ENCODE peak calls at places on chromosomes 7 and 10, in seven cellular contexts. O, M, U, S, G, C and V are unnamed samples.

GRCh38 chr10:46299531-46300366 is 13.0 kb downstream of the ANTXRL start:
- DNase-seq in M (no peak), O (no peak), S (peak), G (no peak), C (no peak), U (no peak), V (no peak)

GRCh38 chr7:8065356-8065813 is 96.8 kb downstream of the GLCCI1 start:
- DNase-seq in G (no peak), C (peak), O (peak), S (no peak), M (peak), U (no peak), V (peak)

GRCh38 chr7:7971308-7972040 is 2.9 kb downstream of the GLCCI1 start:
- DNase-seq in S (peak), U (no peak), M (no peak), C (no peak), G (no peak), O (no peak), V (no peak)

GRCh38 chr7:2613926-2614613 is 17.7 kb upstream of the TTYH3 start:
- DNase-seq in O (no peak), G (peak), C (no peak), M (peak), U (no peak), S (peak), V (no peak)

GRCh38 chr7:82677493-82677892 is 233.9 kb upstream of the CACNA2D1 start:
- DNase-seq in O (no peak), U (no peak), C (no peak), G (no peak), M (peak), S (peak), V (no peak)

GRCh38 chr7:79317728-79318127 is 135.7 kb downstream of the MAGI2 start:
- DNase-seq in S (no peak), C (peak), O (peak), M (peak), G (no peak), U (no peak), V (peak)

GRCh38 chr10:76113952-76114351 is 682.5 kb downstream of the LRMDA start:
- DNase-seq in U (no peak), G (no peak), S (no peak), C (no peak), O (no peak), M (no peak), V (peak)

GRCh38 chr7:72785166-72785955 is 42.6 kb downstream of the TYW1B start:
- DNase-seq in C (peak), O (no peak), U (no peak), G (no peak), S (no peak), M (peak), V (peak)

GRCh38 chr7:18555968-18556367 is 60.4 kb downstream of the HDAC9 start:
- DNase-seq in C (no peak), G (no peak), S (no peak), O (no peak), U (no peak), M (no peak), V (peak)

GRCh38 chr7:5394264-5395105 is 29.1 kb downstream of the TNRC18 start:
- DNase-seq in O (no peak), U (no peak), G (no peak), M (no peak), C (no peak), S (no peak), V (no peak)

GRCh38 chr10:63720072-63720537 is 198.9 kb downstream of the REEP3 start:
- DNase-seq in M (peak), G (no peak), O (no peak), U (peak), C (peak), S (peak), V (peak)

GRCh38 chr7:122300607-122301079 is 3.9 kb downstream of the FEZF1 start:
- DNase-seq in G (no peak), M (no peak), O (no peak), C (peak), U (no peak), S (no peak), V (no peak)

GRCh38 chr7:112079671-112080070 is 126.5 kb downstream of the DOCK4 start:
- DNase-seq in U (no peak), S (no peak), G (no peak), C (no peak), O (no peak), M (no peak), V (no peak)

GRCh38 chr10:114442115-114442630 is 37.9 kb upstream of the AFAP1L2 start:
- DNase-seq in U (no peak), O (no peak), S (no peak), M (no peak), G (no peak), C (no peak), V (no peak)

GRCh38 chr7:17497549-17498193 is 199.2 kb downstream of the AHR start:
- DNase-seq in U (no peak), O (no peak), M (no peak), S (no peak), C (no peak), G (no peak), V (peak)

GRCh38 chr7:137003071-137003470 is 134.6 kb downstream of the CHRM2 start:
- DNase-seq in M (no peak), C (no peak), U (no peak), S (no peak), O (peak), G (no peak), V (no peak)

DNA sequence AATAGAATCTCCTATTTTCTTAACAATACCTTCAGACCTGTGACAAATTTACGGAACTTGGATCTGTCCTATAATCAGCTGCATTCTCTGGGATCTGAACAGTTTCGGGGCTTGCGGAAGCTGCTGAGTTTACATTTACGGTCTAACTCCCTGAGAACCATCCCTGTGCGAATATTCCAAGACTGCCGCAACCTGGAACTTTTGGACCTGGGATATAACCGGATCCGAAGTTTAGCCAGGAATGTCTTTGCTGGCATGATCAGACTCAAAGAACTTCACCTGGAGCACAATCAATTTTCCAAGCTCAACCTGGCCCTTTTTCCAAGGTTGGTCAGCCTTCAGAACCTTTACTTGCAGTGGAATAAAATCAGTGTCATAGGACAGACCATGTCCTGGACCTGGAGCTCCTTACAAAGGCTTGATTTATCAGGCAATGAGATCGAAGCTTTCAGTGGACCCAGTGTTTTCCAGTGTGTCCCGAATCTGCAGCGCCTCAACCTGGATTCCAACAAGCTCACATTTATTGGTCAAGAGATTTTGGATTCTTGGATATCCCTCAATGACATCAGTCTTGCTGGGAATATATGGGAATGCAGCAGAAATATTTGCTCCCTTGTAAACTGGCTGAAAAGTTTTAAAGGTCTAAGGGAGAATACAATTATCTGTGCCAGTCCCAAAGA is 1.6 kb downstream of the LRRTM3 start:
- DNase-seq in O (no peak), M (no peak), U (no peak), G (no peak), C (no peak), S (no peak), V (no peak)
- H3K4me3 ChIP-seq in O (no peak), M (no peak), U (no peak), G (no peak), C (peak), S (no peak), V (no peak)

GRCh38 chr7:94276046-94276445 is 118.6 kb upstream of the COL1A2 start:
- DNase-seq in G (no peak), U (no peak), S (no peak), M (no peak), O (no peak), C (no peak), V (no peak)

GRCh38 chr7:94277236-94277635 is 117.5 kb upstream of the COL1A2 start:
- DNase-seq in U (no peak), M (no peak), S (no peak), G (no peak), C (no peak), O (no peak), V (no peak)

GRCh38 chr7:94272821-94273583 is 121.7 kb upstream of the COL1A2 start:
- DNase-seq in C (no peak), O (no peak), U (no peak), M (no peak), S (no peak), G (no peak), V (no peak)

GRCh38 chr7:94274828-94275227 is 119.9 kb upstream of the COL1A2 start:
- DNase-seq in G (no peak), M (no peak), U (no peak), O (no peak), C (no peak), S (no peak), V (no peak)

DNA sequence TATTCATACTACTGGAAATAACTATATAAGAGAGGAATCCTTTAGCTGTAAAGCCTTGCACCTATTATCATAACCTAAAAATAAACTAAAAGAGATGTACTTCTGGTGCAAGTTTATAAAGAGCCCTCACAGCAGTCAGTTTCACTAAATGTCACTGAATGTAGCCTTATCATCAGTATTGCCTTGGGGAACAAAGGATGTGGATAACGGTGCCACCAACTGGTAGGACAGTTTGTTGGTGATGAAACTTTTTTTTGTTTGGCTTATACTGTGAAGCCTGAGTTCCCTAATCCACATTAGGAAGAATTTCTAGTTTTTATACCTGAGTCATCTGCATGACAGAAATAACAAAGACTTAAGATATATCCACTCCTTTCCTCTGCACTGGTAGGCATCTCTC is 117.9 kb upstream of the COL1A2 start:
- DNase-seq in S (peak), U (no peak), C (peak), O (no peak), M (peak), G (no peak), V (peak)
- TF ChIP-seq CTCF in S (peak), U (no peak), C (peak), O (peak), M (peak), G (peak), V (peak)

GRCh38 chr7:6435486-6436384 is 12.0 kb downstream of the DAGLB start:
- DNase-seq in S (peak), C (peak), O (peak), M (peak), U (peak), G (peak), V (peak)

GRCh38 chr7:6438427-6438826 is 9.3 kb downstream of the DAGLB start:
- DNase-seq in G (no peak), S (peak), M (no peak), O (no peak), U (no peak), C (no peak), V (no peak)

GRCh38 chr7:6437251-6437650 is 10.5 kb downstream of the DAGLB start:
- DNase-seq in C (no peak), S (no peak), U (no peak), O (no peak), M (peak), G (no peak), V (peak)

GRCh38 chr7:6433814-6434630 is 13.7 kb downstream of the DAGLB start:
- DNase-seq in O (no peak), C (no peak), M (no peak), U (no peak), S (no peak), G (no peak), V (no peak)

DNA sequence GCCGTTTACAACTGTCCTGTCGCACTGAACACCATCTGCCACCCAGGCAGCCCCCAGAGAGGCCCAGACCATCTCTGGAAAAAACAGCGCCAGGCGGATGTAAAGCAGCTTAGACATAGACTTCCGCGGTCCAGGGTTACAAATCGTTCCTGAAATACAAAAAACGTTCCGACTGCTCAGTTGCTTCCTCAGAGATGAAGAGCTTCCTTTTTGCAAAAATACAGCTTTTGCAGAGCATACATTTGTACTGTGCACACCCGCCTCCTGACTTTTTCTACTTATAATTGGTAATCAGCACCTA is 11.4 kb downstream of the DAGLB start:
- DNase-seq in M (no peak), U (no peak), G (no peak), S (peak), C (no peak), O (no peak), V (no peak)
- H3K4me3 ChIP-seq in M (no peak), U (no peak), G (no peak), S (peak), C (no peak), O (no peak), V (no peak)

DNA sequence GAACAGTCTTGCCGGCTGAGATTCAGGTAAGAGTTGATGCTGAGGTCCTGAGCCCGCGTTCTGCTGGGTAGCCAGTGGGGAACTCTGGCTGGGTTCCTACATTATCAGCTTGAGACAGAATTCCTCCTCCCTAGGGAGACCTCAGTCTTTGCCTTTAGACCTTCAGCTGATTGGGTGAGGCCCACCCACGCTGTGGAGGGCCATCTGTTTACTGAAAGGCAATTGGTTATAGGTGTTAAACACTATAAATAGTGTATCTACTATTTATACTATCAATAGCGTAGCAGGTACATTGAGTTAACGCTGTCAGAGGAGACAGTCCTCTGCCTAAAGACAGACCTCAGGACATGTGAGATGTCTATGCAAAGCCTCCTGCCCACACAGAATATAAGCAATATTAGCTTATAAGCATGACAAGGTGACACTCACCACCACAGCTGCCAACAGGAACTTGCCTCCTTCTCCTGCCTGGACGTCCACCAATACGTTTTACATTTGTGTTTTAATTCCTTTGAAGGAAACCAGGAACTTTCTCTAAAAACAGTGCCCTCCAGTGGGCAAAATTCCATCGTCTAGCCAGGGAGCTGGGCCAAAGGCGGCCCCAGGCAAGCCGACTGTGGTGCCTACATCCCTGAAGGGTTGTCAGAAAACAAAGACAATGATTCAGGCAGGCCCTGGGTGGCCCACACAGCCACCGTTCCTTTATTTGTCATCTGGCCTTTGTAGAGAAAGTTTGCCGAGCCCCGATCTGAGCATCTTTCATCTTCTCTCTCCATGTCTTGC is 58.8 kb downstream of the INSIG1 start:
- DNase-seq in G (no peak), U (no peak), O (no peak), C (peak), M (no peak), S (no peak), V (peak)
- TF ChIP-seq CTCF in G (no peak), U (no peak), O (peak), C (peak), M (peak), S (peak), V (peak)

GRCh38 chr7:148695953-148696352 is 2.8 kb upstream of the CUL1 start:
- DNase-seq in O (no peak), M (peak), C (no peak), S (no peak), G (no peak), U (no peak), V (peak)
- H3K4me3 ChIP-seq in O (no peak), M (no peak), C (no peak), S (no peak), G (no peak), U (no peak), V (no peak)